ENCODE peak calls at places on chromosome 17, in six cellular contexts. One of them, this sample, is unnamed.

GRCh38 chr17:81002013-81002384 is 10.4 kb downstream of the CHMP6 start:
- DNase-seq in M059J: no peak
- DNase-seq in WTC11: no peak
- DNase-seq in psoas muscle: peak
- DNase-seq in HS-27A: no peak
- DNase-seq in cardiac muscle cell: no peak
- DNase-seq in this sample: no peak

GRCh38 chr17:76000016-76000754 is 470 bp upstream of the CDK3 start:
- DNase-seq in HS-27A: no peak
- DNase-seq in WTC11: peak
- DNase-seq in psoas muscle: peak
- DNase-seq in M059J: peak
- DNase-seq in cardiac muscle cell: peak
- DNase-seq in this sample: peak

GRCh38 chr17:67151717-67152116 is 93.3 kb downstream of the HELZ start:
- DNase-seq in M059J: peak
- DNase-seq in WTC11: no peak
- DNase-seq in psoas muscle: no peak
- DNase-seq in HS-27A: peak
- DNase-seq in cardiac muscle cell: no peak
- DNase-seq in this sample: no peak

GRCh38 chr17:27430882-27431491 is 25.3 kb upstream of the KSR1 start:
- DNase-seq in M059J: peak
- DNase-seq in psoas muscle: no peak
- DNase-seq in HS-27A: no peak
- DNase-seq in cardiac muscle cell: peak
- DNase-seq in WTC11: peak
- DNase-seq in this sample: no peak

GRCh38 chr17:55845385-55845784 is 94.5 kb downstream of the PCTP start:
- DNase-seq in psoas muscle: peak
- DNase-seq in cardiac muscle cell: peak
- DNase-seq in HS-27A: no peak
- DNase-seq in M059J: peak
- DNase-seq in WTC11: peak
- DNase-seq in this sample: no peak

GRCh38 chr17:30323895-30324319 is 9.9 kb downstream of the TMIGD1 start:
- DNase-seq in HS-27A: no peak
- DNase-seq in cardiac muscle cell: no peak
- DNase-seq in psoas muscle: no peak
- DNase-seq in M059J: peak
- DNase-seq in WTC11: no peak
- DNase-seq in this sample: no peak

GRCh38 chr17:841313-841712 is 59.2 kb downstream of the MRM3 start:
- DNase-seq in HS-27A: no peak
- DNase-seq in psoas muscle: no peak
- DNase-seq in cardiac muscle cell: no peak
- DNase-seq in WTC11: no peak
- DNase-seq in M059J: no peak
- DNase-seq in this sample: no peak

GRCh38 chr17:2140683-2141082 is 85.8 kb downstream of the HIC1 start:
- DNase-seq in HS-27A: no peak
- DNase-seq in psoas muscle: no peak
- DNase-seq in WTC11: no peak
- DNase-seq in M059J: no peak
- DNase-seq in cardiac muscle cell: no peak
- DNase-seq in this sample: no peak

GRCh38 chr17:7177954-7178477 is 1.2 kb downstream of the ASGR1 start:
- DNase-seq in WTC11: peak
- DNase-seq in M059J: no peak
- DNase-seq in cardiac muscle cell: peak
- DNase-seq in HS-27A: no peak
- DNase-seq in psoas muscle: no peak
- DNase-seq in this sample: no peak

GRCh38 chr17:78317817-78318400 is 42.0 kb downstream of the SOCS3 start:
- DNase-seq in WTC11: no peak
- DNase-seq in M059J: no peak
- DNase-seq in HS-27A: no peak
- DNase-seq in cardiac muscle cell: no peak
- DNase-seq in psoas muscle: no peak
- DNase-seq in this sample: no peak

GRCh38 chr17:66330646-66331037 is 28.2 kb downstream of the PRKCA start:
- DNase-seq in cardiac muscle cell: no peak
- DNase-seq in HS-27A: no peak
- DNase-seq in WTC11: no peak
- DNase-seq in psoas muscle: no peak
- DNase-seq in M059J: no peak
- DNase-seq in this sample: no peak

GRCh38 chr17:3534881-3535252 is 22.7 kb downstream of the TRPV3 start:
- DNase-seq in WTC11: peak
- DNase-seq in HS-27A: no peak
- DNase-seq in M059J: peak
- DNase-seq in cardiac muscle cell: peak
- DNase-seq in psoas muscle: peak
- DNase-seq in this sample: no peak

GRCh38 chr17:4658478-4659305 is 17.2 kb upstream of the ALOX15 start:
- DNase-seq in cardiac muscle cell: no peak
- DNase-seq in WTC11: no peak
- DNase-seq in psoas muscle: no peak
- DNase-seq in M059J: peak
- DNase-seq in HS-27A: no peak
- DNase-seq in this sample: no peak

GRCh38 chr17:14211778-14212177 is 24.9 kb downstream of the CDRT15 start:
- DNase-seq in M059J: no peak
- DNase-seq in cardiac muscle cell: no peak
- DNase-seq in psoas muscle: peak
- DNase-seq in WTC11: peak
- DNase-seq in HS-27A: no peak
- DNase-seq in this sample: no peak

GRCh38 chr17:39002991-39003715 is 36.0 kb upstream of the FBXO47 start:
- DNase-seq in HS-27A: no peak
- DNase-seq in M059J: no peak
- DNase-seq in WTC11: no peak
- DNase-seq in cardiac muscle cell: no peak
- DNase-seq in psoas muscle: peak
- DNase-seq in this sample: no peak

GRCh38 chr17:9217151-9218067 is 196.1 kb downstream of the NTN1 start:
- DNase-seq in M059J: peak
- DNase-seq in WTC11: no peak
- DNase-seq in cardiac muscle cell: no peak
- DNase-seq in HS-27A: no peak
- DNase-seq in psoas muscle: no peak
- DNase-seq in this sample: no peak

GRCh38 chr17:79945591-79946255 is 89.9 kb downstream of the TBC1D16 start:
- DNase-seq in cardiac muscle cell: no peak
- DNase-seq in HS-27A: no peak
- DNase-seq in WTC11: no peak
- DNase-seq in M059J: no peak
- DNase-seq in psoas muscle: peak
- DNase-seq in this sample: no peak

GRCh38 chr17:79101111-79101673 is 26.6 kb downstream of the ENGASE start:
- DNase-seq in M059J: no peak
- DNase-seq in WTC11: no peak
- DNase-seq in cardiac muscle cell: peak
- DNase-seq in HS-27A: no peak
- DNase-seq in psoas muscle: no peak
- DNase-seq in this sample: no peak

GRCh38 chr17:53538129-53538617 is 284.6 kb upstream of the KIF2B start:
- DNase-seq in cardiac muscle cell: no peak
- DNase-seq in WTC11: no peak
- DNase-seq in psoas muscle: no peak
- DNase-seq in M059J: no peak
- DNase-seq in HS-27A: no peak
- DNase-seq in this sample: no peak

GRCh38 chr17:22517716-22518115 is 825.4 kb downstream of the KCNJ18 start:
- DNase-seq in HS-27A: no peak
- DNase-seq in cardiac muscle cell: no peak
- DNase-seq in WTC11: no peak
- DNase-seq in M059J: no peak
- DNase-seq in psoas muscle: no peak
- DNase-seq in this sample: no peak

GRCh38 chr17:50050431-50051032 is 5.4 kb upstream of the ITGA3 start:
- DNase-seq in WTC11: no peak
- DNase-seq in HS-27A: no peak
- DNase-seq in M059J: peak
- DNase-seq in psoas muscle: peak
- DNase-seq in cardiac muscle cell: no peak
- DNase-seq in this sample: no peak

GRCh38 chr17:27612160-27612767 is 18.7 kb upstream of the LGALS9 start:
- DNase-seq in cardiac muscle cell: no peak
- DNase-seq in WTC11: no peak
- DNase-seq in M059J: no peak
- DNase-seq in psoas muscle: no peak
- DNase-seq in HS-27A: no peak
- DNase-seq in this sample: no peak

GRCh38 chr17:55433629-55434422 is 12.2 kb upstream of the MMD start:
- DNase-seq in WTC11: no peak
- DNase-seq in psoas muscle: no peak
- DNase-seq in cardiac muscle cell: no peak
- DNase-seq in M059J: peak
- DNase-seq in HS-27A: peak
- DNase-seq in this sample: no peak

GRCh38 chr17:71580220-71580619 is 540.6 kb upstream of the SOX9 start:
- DNase-seq in cardiac muscle cell: no peak
- DNase-seq in HS-27A: no peak
- DNase-seq in M059J: no peak
- DNase-seq in psoas muscle: no peak
- DNase-seq in WTC11: no peak
- DNase-seq in this sample: no peak

GRCh38 chr17:49407981-49408501 is 6.6 kb downstream of the PHB1 start:
- DNase-seq in cardiac muscle cell: peak
- DNase-seq in WTC11: peak
- DNase-seq in M059J: peak
- DNase-seq in HS-27A: no peak
- DNase-seq in psoas muscle: peak
- DNase-seq in this sample: peak

GRCh38 chr17:32609085-32609484 is 122.3 kb downstream of the CDK5R1 start:
- DNase-seq in WTC11: no peak
- DNase-seq in HS-27A: no peak
- DNase-seq in psoas muscle: peak
- DNase-seq in M059J: peak
- DNase-seq in cardiac muscle cell: no peak
- DNase-seq in this sample: peak

GRCh38 chr17:59357929-59358328 is 26.5 kb downstream of the YPEL2 start:
- DNase-seq in HS-27A: peak
- DNase-seq in WTC11: no peak
- DNase-seq in psoas muscle: no peak
- DNase-seq in cardiac muscle cell: no peak
- DNase-seq in M059J: peak
- DNase-seq in this sample: no peak

GRCh38 chr17:15261063-15261817 is 3.9 kb downstream of the PMP22 start:
- DNase-seq in WTC11: peak
- DNase-seq in M059J: peak
- DNase-seq in psoas muscle: peak
- DNase-seq in HS-27A: peak
- DNase-seq in cardiac muscle cell: peak
- DNase-seq in this sample: no peak

GRCh38 chr17:45428954-45429337 is 3.7 kb downstream of the ARHGAP27 start:
- DNase-seq in psoas muscle: peak
- DNase-seq in HS-27A: no peak
- DNase-seq in M059J: no peak
- DNase-seq in WTC11: no peak
- DNase-seq in cardiac muscle cell: no peak
- DNase-seq in this sample: no peak

GRCh38 chr17:66365903-66366302 is 63.5 kb downstream of the PRKCA start:
- DNase-seq in cardiac muscle cell: no peak
- DNase-seq in WTC11: no peak
- DNase-seq in M059J: no peak
- DNase-seq in HS-27A: no peak
- DNase-seq in psoas muscle: no peak
- DNase-seq in this sample: no peak

GRCh38 chr17:37299257-37299985 is 76.4 kb upstream of the C17orf78 start:
- DNase-seq in cardiac muscle cell: no peak
- DNase-seq in M059J: no peak
- DNase-seq in WTC11: no peak
- DNase-seq in HS-27A: no peak
- DNase-seq in psoas muscle: no peak
- DNase-seq in this sample: peak

GRCh38 chr17:69223809-69224208 is 4.8 kb downstream of the ABCA10 start:
- DNase-seq in cardiac muscle cell: no peak
- DNase-seq in HS-27A: no peak
- DNase-seq in WTC11: no peak
- DNase-seq in M059J: no peak
- DNase-seq in psoas muscle: no peak
- DNase-seq in this sample: no peak

GRCh38 chr17:77374170-77374936 is 233.6 kb downstream of the SEC14L1 start:
- DNase-seq in HS-27A: no peak
- DNase-seq in M059J: no peak
- DNase-seq in cardiac muscle cell: peak
- DNase-seq in WTC11: peak
- DNase-seq in psoas muscle: peak
- DNase-seq in this sample: peak

GRCh38 chr17:28199728-28200127 is 119.3 kb upstream of the TMEM97 start:
- DNase-seq in WTC11: no peak
- DNase-seq in M059J: no peak
- DNase-seq in HS-27A: no peak
- DNase-seq in cardiac muscle cell: no peak
- DNase-seq in psoas muscle: no peak
- DNase-seq in this sample: no peak

GRCh38 chr17:15279011-15279477 is 13.9 kb upstream of the PMP22 start:
- DNase-seq in M059J: peak
- DNase-seq in WTC11: no peak
- DNase-seq in cardiac muscle cell: no peak
- DNase-seq in HS-27A: peak
- DNase-seq in psoas muscle: no peak
- DNase-seq in this sample: no peak

GRCh38 chr17:38637951-38638350 is 32.2 kb upstream of the SRCIN1 start:
- DNase-seq in M059J: no peak
- DNase-seq in psoas muscle: no peak
- DNase-seq in WTC11: no peak
- DNase-seq in HS-27A: no peak
- DNase-seq in cardiac muscle cell: no peak
- DNase-seq in this sample: no peak

GRCh38 chr17:32426894-32427293 is 17.4 kb upstream of the PSMD11 start:
- DNase-seq in psoas muscle: no peak
- DNase-seq in HS-27A: no peak
- DNase-seq in cardiac muscle cell: no peak
- DNase-seq in WTC11: no peak
- DNase-seq in M059J: no peak
- DNase-seq in this sample: no peak

GRCh38 chr17:71791311-71791710 is 329.5 kb upstream of the SOX9 start:
- DNase-seq in cardiac muscle cell: no peak
- DNase-seq in WTC11: no peak
- DNase-seq in HS-27A: no peak
- DNase-seq in M059J: no peak
- DNase-seq in psoas muscle: no peak
- DNase-seq in this sample: no peak

GRCh38 chr17:3804503-3804931 is 3.5 kb upstream of the ITGAE start:
- DNase-seq in psoas muscle: no peak
- DNase-seq in WTC11: no peak
- DNase-seq in M059J: peak
- DNase-seq in cardiac muscle cell: no peak
- DNase-seq in HS-27A: no peak
- DNase-seq in this sample: no peak

This sample was measured in NCI-H2081.